ENCODE peak calls at places on chromosomes 3 and 15, in six cellular contexts. K, Y, V, D, C and M are unnamed samples.

GRCh38 chr3:150293401-150294001 is 114.6 kb upstream of the TSC22D2 start:
- DNase-seq in K (no peak), Y (peak), V (no peak), D (no peak), C (no peak), M (no peak)

GRCh38 chr15:31485431-31485830 is 158.8 kb downstream of the KLF13 start:
- DNase-seq in K (no peak), Y (no peak), V (no peak), D (no peak), C (no peak), M (no peak)

GRCh38 chr15:22949074-22949547 is 31.1 kb downstream of the CYFIP1 start:
- DNase-seq in K (peak), Y (peak), V (no peak), D (no peak), C (no peak), M (peak)

GRCh38 chr3:197353001-197353866 is 54.8 kb upstream of the DLG1 start:
- DNase-seq in K (no peak), Y (no peak), V (no peak), D (no peak), C (no peak), M (no peak)

GRCh38 chr3:148453764-148454163 is 243.9 kb upstream of the AGTR1 start:
- DNase-seq in K (no peak), Y (no peak), V (no peak), D (no peak), C (no peak), M (no peak)

GRCh38 chr3:128555098-128555825 is 62.3 kb upstream of the GATA2 start:
- DNase-seq in K (no peak), Y (no peak), V (no peak), D (no peak), C (no peak), M (no peak)

GRCh38 chr3:160400631-160401150 is 1.2 kb downstream of the SMC4 start:
- DNase-seq in K (peak), Y (no peak), V (no peak), D (no peak), C (no peak), M (peak)

GRCh38 chr3:181326637-181327223 is 337.2 kb upstream of the DNAJC19 start:
- DNase-seq in K (peak), Y (peak), V (peak), D (peak), C (no peak), M (peak)

GRCh38 chr3:49654955-49655556 is 19.1 kb upstream of the APEH start:
- DNase-seq in K (no peak), Y (no peak), V (no peak), D (no peak), C (no peak), M (no peak)

GRCh38 chr15:31758126-31758525 is 272.2 kb upstream of the CHRNA7 start:
- DNase-seq in K (peak), Y (peak), V (peak), D (no peak), C (no peak), M (peak)

GRCh38 chr3:150107429-150108175 is 136.9 kb upstream of the PFN2 start:
- DNase-seq in K (no peak), Y (peak), V (no peak), D (no peak), C (no peak), M (no peak)